ENCODE peak calls at places on chromosomes 5 and 9, in four cellular contexts. Q is amygdala, X is HFF-Myc, C is GM04503. S is an unnamed sample.

GRCh38 chr5:179274321-179275315 is 70.6 kb downstream of the ADAMTS2 start:
- DNase-seq in C (no peak), X (no peak), Q (no peak), S (no peak)

GRCh38 chr5:132100672-132101261 is 27.2 kb downstream of the CSF2 start:
- DNase-seq in Q (no peak), X (no peak), C (no peak), S (no peak)

GRCh38 chr5:154406231-154406630 is 39.6 kb upstream of the SAP30L start:
- DNase-seq in X (no peak), C (no peak), Q (no peak), S (no peak)

GRCh38 chr5:88805151-88805784 is 77.7 kb downstream of the MEF2C start:
- DNase-seq in C (no peak), Q (no peak), X (no peak), S (no peak)

GRCh38 chr9:137411670-137412380 is 11.1 kb downstream of the EXD3 start:
- DNase-seq in X (peak), C (no peak), Q (no peak), S (no peak)

GRCh38 chr5:171680485-171680884 is 105.1 kb upstream of the SMIM23 start:
- DNase-seq in Q (no peak), C (no peak), X (no peak), S (no peak)

GRCh38 chr9:71253021-71253420 is 131.6 kb upstream of the TRPM3 start:
- DNase-seq in X (no peak), Q (no peak), C (peak), S (no peak)

GRCh38 chr5:115424030-115424429 is 120.5 kb downstream of the FEM1C start:
- DNase-seq in X (no peak), C (no peak), Q (no peak), S (no peak)

GRCh38 chr9:101674165-101674564 is 64.3 kb downstream of the GRIN3A start:
- DNase-seq in X (no peak), C (no peak), Q (no peak), S (no peak)

GRCh38 chr9:110788871-110789270 is 120.3 kb downstream of the MUSK start:
- DNase-seq in C (no peak), X (no peak), Q (no peak), S (no peak)

GRCh38 chr9:121773954-121774714 is 122.7 kb downstream of the DAB2IP start:
- DNase-seq in C (no peak), Q (no peak), X (no peak), S (no peak)

GRCh38 chr9:126146254-126147145 is 180.1 kb upstream of the MVB12B start:
- DNase-seq in X (no peak), Q (no peak), C (no peak), S (no peak)

GRCh38 chr9:72139233-72139632 is 10.0 kb upstream of the GDA start:
- DNase-seq in C (no peak), X (no peak), Q (no peak), S (no peak)

GRCh38 chr5:14168139-14168792 is 25.1 kb downstream of the TRIO start:
- DNase-seq in X (no peak), Q (no peak), C (no peak), S (no peak)

GRCh38 chr9:31908158-31908890 is 476.1 kb upstream of the ACO1 start:
- DNase-seq in X (no peak), C (no peak), Q (no peak), S (no peak)

GRCh38 chr9:113574381-113575262 is 111.1 kb downstream of the RGS3 start:
- DNase-seq in X (no peak), C (no peak), Q (no peak), S (no peak)

GRCh38 chr9:100170556-100170955 is 71.5 kb downstream of the INVS start:
- DNase-seq in Q (no peak), X (no peak), C (peak), S (no peak)

GRCh38 chr5:140569197-140569596 is 4.6 kb downstream of the SLC35A4 start:
- DNase-seq in Q (no peak), C (no peak), X (no peak), S (no peak)

GRCh38 chr5:115192098-115192497 is 22.4 kb upstream of the TRIM36 start:
- DNase-seq in C (no peak), X (no peak), Q (no peak), S (no peak)

GRCh38 chr9:118651511-118651910 is 717.7 kb downstream of the BRINP1 start:
- DNase-seq in C (no peak), X (no peak), Q (no peak), S (no peak)

GRCh38 chr9:97723819-97724218 is 26.7 kb upstream of the XPA start:
- DNase-seq in X (no peak), C (no peak), Q (no peak), S (no peak)

GRCh38 chr5:126358525-126358924 is 64.7 kb upstream of the GRAMD2B start:
- DNase-seq in X (no peak), Q (no peak), C (no peak), S (no peak)

GRCh38 chr9:135070198-135070951 is 17.1 kb upstream of the OLFM1 start:
- DNase-seq in X (no peak), Q (no peak), C (no peak), S (peak)

GRCh38 chr5:174688441-174689354 is 35.7 kb upstream of the MSX2 start:
- DNase-seq in Q (no peak), C (no peak), X (no peak), S (no peak)